ENCODE peak calls at places on chromosomes 13 and 19, in ten cellular contexts. O is prostate gland; A is nephron progenitor cell; V is GM13977; B is AG04449; I is breast epithelium; Z is activated CD8-positive, alpha-beta T cell treated with anti-CD3 and anti-CD28 coated beads for 36 hours; W is upper lobe of right lung; J is CD14-positive monocyte; N is GM20000. K is an unnamed sample.
A peak's percentile ranks its signal among the peaks of the same experiment; 100 is the strongest.

GRCh38 chr19:58387338-58388174 is 487 bp downstream of the RPS5 start:
- DNase-seq in O (no peak), A (no peak), V (no peak), B (no peak), I (no peak), Z (no peak), W (no peak), J (no peak), N (no peak), K (peak; percentile 38)

GRCh38 chr13:78701383-78701782 is 42.4 kb upstream of the OBI1 start:
- DNase-seq in O (no peak), A (no peak), V (no peak), B (no peak), I (no peak), Z (no peak), W (no peak), J (no peak), N (no peak), K (no peak)

GRCh38 chr19:50507376-50507775 is 3.6 kb downstream of the JOSD2 start:
- DNase-seq in O (no peak), A (no peak), V (no peak), B (no peak), I (no peak), Z (no peak), W (no peak), J (no peak), N (no peak), K (peak; percentile 86)

GRCh38 chr19:43797118-43797517 is 5.1 kb downstream of the LYPD5 start:
- DNase-seq in O (no peak), A (no peak), V (no peak), B (no peak), I (no peak), Z (no peak), W (no peak), J (no peak), N (no peak), K (no peak)

GRCh38 chr19:23203841-23204344 is 46.3 kb downstream of the ZNF724 start:
- DNase-seq in O (no peak), A (no peak), V (no peak), B (no peak), I (no peak), Z (no peak), W (no peak), J (no peak), N (no peak), K (no peak)

GRCh38 chr13:89890806-89891205 is 1456.7 kb upstream of the MIR17HG start:
- DNase-seq in O (no peak), A (no peak), V (no peak), B (no peak), I (no peak), Z (no peak), W (no peak), J (no peak), N (no peak), K (no peak)

GRCh38 chr19:48496959-48497727 is 14.5 kb downstream of the LMTK3 start:
- DNase-seq in O (no peak), A (no peak), V (no peak), B (no peak), I (no peak), Z (no peak), W (no peak), J (no peak), N (no peak), K (no peak)

GRCh38 chr19:661427-662196 is 1.4 kb downstream of the RNF126 start:
- DNase-seq in O (no peak), A (no peak), V (peak; percentile 87), B (no peak), I (no peak), Z (peak; percentile 79), W (no peak), J (no peak), N (peak; percentile 91), K (no peak)

GRCh38 chr19:18089726-18090125 is 3.0 kb upstream of the IL12RB1 start:
- DNase-seq in O (no peak), A (no peak), V (no peak), B (no peak), I (no peak), Z (peak; percentile 27), W (no peak), J (no peak), N (no peak), K (no peak)

GRCh38 chr19:15216363-15216762 is 15.6 kb upstream of the NOTCH3 start:
- DNase-seq in O (no peak), A (no peak), V (no peak), B (no peak), I (no peak), Z (no peak), W (no peak), J (no peak), N (no peak), K (no peak)
- TF ChIP-seq CTCF in O (no peak), A (no peak), V (no peak), B (no peak), I (no peak), Z (no peak), W (no peak), J (no peak), N (no peak), K (no peak)

GRCh38 chr13:97266328-97266727 is 44.2 kb downstream of the MBNL2 start:
- DNase-seq in O (no peak), A (no peak), V (no peak), B (no peak), I (no peak), Z (no peak), W (peak; percentile 76), J (no peak), N (no peak), K (no peak)

GRCh38 chr13:97267418-97268059 is 45.4 kb downstream of the MBNL2 start:
- DNase-seq in O (no peak), A (no peak), V (no peak), B (no peak), I (peak; percentile 48), Z (no peak), W (no peak), J (no peak), N (no peak), K (no peak)

GRCh38 chr13:97269603-97270002 is 47.5 kb downstream of the MBNL2 start:
- DNase-seq in O (no peak), A (no peak), V (no peak), B (no peak), I (no peak), Z (no peak), W (no peak), J (no peak), N (no peak), K (no peak)

GRCh38 chr13:97266734-97267417 is 44.7 kb downstream of the MBNL2 start:
- DNase-seq in O (no peak), A (no peak), V (no peak), B (no peak), I (no peak), Z (no peak), W (no peak), J (no peak), N (no peak), K (no peak)

DNA sequence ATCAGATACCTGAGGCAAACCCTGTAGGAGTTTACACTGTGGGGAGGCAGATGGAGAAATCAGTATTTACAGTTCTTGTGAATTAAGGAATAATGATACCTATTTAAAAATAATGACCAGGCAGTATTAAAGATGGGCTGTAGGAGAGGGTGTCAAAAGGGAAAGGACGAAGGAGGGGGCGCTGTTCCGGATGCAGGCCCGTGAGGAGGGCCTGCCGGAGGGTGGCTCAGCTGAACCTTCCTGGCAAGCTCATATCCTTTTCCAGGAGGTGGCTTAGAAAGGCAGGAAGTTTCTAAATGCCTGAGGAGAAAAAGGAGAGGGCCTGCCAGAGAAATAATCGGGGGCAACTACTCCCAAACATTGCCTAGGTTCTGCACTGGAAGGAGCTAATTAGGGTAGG is 46.6 kb downstream of the MBNL2 start:
- DNase-seq in O (no peak), A (no peak), V (no peak), B (no peak), I (no peak), Z (no peak), W (no peak), J (no peak), N (no peak), K (no peak)
- TF ChIP-seq CTCF in O (no peak), A (no peak), V (no peak), B (no peak), I (no peak), Z (no peak), W (no peak), J (no peak), N (no peak), K (peak; percentile 58)

GRCh38 chr19:40130013-40130412 is 39.3 kb upstream of the ZNF780A start:
- DNase-seq in O (no peak), A (no peak), V (no peak), B (no peak), I (no peak), Z (no peak), W (no peak), J (no peak), N (no peak), K (no peak)
- TF ChIP-seq CTCF in O (no peak), A (no peak), V (no peak), B (no peak), I (no peak), Z (no peak), W (no peak), J (no peak), N (no peak), K (no peak)

DNA sequence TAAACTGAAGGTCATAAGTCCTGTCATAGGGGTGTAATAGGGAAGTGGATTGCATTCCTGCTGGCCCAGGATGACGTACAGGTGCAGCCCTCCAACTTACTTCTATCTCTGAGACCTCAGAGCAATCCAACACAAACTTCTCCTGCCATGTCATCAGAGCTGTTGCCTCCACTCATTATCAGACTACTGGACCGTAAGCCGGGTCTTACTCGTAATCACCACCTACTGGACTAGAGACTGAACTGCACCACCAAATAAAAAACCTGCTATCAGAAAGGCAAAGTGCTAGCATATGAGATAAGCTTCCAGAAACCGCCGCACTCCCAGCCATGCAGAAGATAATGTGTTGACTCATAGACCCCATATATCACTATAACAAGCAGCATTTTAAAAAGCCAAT is 102.1 kb downstream of the SLITRK1 start:
- DNase-seq in O (no peak), A (peak; percentile 10), V (no peak), B (no peak), I (no peak), Z (no peak), W (no peak), J (no peak), N (peak; percentile 2), K (no peak)
- TF ChIP-seq CTCF in O (no peak), A (peak; percentile 39), V (peak; percentile 50), B (peak; percentile 30), I (no peak), Z (no peak), W (peak; percentile 11), J (no peak), N (no peak), K (peak; percentile 65)

DNA sequence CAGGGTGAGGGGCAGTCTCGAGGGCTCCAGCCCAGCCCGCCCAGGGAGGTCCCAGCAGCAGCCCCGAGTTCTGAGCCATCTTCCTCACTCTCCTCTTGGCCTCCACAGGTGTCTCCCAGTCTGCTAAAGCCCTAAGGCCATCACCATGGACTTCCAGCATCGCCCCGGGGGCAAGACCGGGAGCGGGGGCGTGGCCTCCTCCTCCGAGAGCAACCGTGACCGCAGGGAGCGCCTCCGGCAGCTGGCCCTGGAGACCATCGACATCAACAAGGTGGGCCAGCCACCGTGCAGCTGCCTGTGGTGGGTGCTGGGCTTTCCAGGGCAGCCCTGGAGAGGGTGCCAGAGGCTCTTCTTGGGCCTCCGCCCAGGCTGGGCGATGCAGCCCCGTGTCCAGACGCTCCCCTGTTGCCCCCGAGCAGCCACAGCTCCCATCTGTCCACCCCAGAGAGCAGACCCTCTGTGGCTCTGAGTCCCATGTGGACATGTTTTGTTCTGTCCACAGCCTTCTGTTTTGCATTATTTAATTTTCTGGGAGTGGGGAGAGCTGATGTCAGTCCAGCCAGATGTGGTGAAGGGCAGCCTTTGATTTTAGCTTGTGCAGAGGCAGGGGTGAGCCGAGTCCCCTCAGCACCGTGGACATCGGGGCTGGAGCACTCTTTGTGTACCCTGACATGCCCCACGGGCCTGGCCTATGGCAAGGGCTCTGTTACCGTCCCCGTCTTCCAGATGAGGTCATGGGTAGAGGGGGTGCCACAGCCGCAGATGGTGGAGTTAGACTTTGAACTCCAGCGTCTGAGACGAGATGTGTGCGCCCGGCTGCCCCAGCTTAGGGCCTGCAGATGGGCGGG is 5.6 kb upstream of the AMH start:
- DNase-seq in O (no peak), A (no peak), V (no peak), B (no peak), I (no peak), Z (no peak), W (no peak), J (no peak), N (no peak), K (no peak)
- TF ChIP-seq CTCF in O (no peak), A (no peak), V (no peak), B (no peak), I (no peak), Z (no peak), W (no peak), J (no peak), N (no peak), K (no peak)